ENCODE peak calls at places on chromosomes 5 and 9, in seven cellular contexts. K is stimulated activated effector memory CD8-positive, alpha-beta T cell treated with anti-CD3 and anti-CD28 coated beads, Interleukin-12 subunit alpha, Interleukin-12 subunit beta, amount 100 ng/mL, for 72 hours; S is adipocyte; W is activated CD4-positive, alpha-beta T cell treated with anti-CD3 and anti-CD28 coated beads for 24 hours; U is T-cell; X is fibroblast of lung; Q is stimulated activated CD4-positive, alpha-beta T cell treated with anti-CD3 and anti-CD28 coated beads, Interleukin-15, amount 100 ng/mL, for 1 hour. C is an unnamed sample.

GRCh38 chr9:136244116-136244775 is 1.4 kb downstream of the QSOX2 start:
- DNase-seq in W (peak), Q (no peak), X (no peak), K (peak), S (no peak), U (peak), C (no peak)

GRCh38 chr5:113204525-113205161 is 228.0 kb downstream of the DCP2 start:
- DNase-seq in Q (no peak), S (peak), U (no peak), X (peak), K (no peak), W (no peak), C (no peak)

GRCh38 chr5:102866315-102866693 is 111.2 kb downstream of the PAM start:
- DNase-seq in K (no peak), S (peak), Q (no peak), U (no peak), W (no peak), X (peak), C (no peak)

GRCh38 chr9:14277202-14277601 is 36.7 kb downstream of the NFIB start:
- DNase-seq in S (peak), K (no peak), X (peak), U (no peak), Q (no peak), W (no peak), C (no peak)

GRCh38 chr5:150148408-150148927 is 7.2 kb downstream of the PDGFRB start:
- DNase-seq in U (no peak), W (no peak), K (no peak), X (no peak), S (no peak), Q (no peak), C (no peak)

GRCh38 chr9:120904061-120904998 is 22.3 kb downstream of the TRAF1 start:
- DNase-seq in S (no peak), X (no peak), Q (no peak), W (no peak), K (no peak), U (peak), C (no peak)

GRCh38 chr5:5678909-5679308 is 256.4 kb downstream of the ICE1 start:
- DNase-seq in S (no peak), W (no peak), X (no peak), Q (no peak), K (no peak), U (no peak), C (no peak)

GRCh38 chr9:89755835-89756234 is 151.0 kb downstream of the GADD45G start:
- DNase-seq in X (peak), Q (no peak), K (no peak), S (no peak), W (no peak), U (no peak), C (no peak)

GRCh38 chr5:150065886-150066285 is 20.5 kb downstream of the CSF1R start:
- DNase-seq in U (no peak), Q (no peak), W (no peak), X (no peak), S (no peak), K (no peak), C (no peak)

GRCh38 chr5:161302557-161302956 is 244.0 kb downstream of the GABRB2 start:
- DNase-seq in Q (no peak), X (no peak), K (no peak), W (no peak), U (no peak), S (no peak), C (no peak)

GRCh38 chr5:146034127-146034526 is 71.2 kb downstream of the PLAC8L1 start:
- DNase-seq in S (no peak), W (no peak), Q (no peak), X (no peak), U (no peak), K (no peak), C (no peak)

GRCh38 chr9:124511891-124512805 is 4.9 kb upstream of the NR5A1 start:
- DNase-seq in Q (no peak), K (no peak), X (no peak), U (no peak), S (no peak), W (no peak), C (no peak)

GRCh38 chr5:33328842-33329241 is 111.9 kb upstream of the TARS1 start:
- DNase-seq in W (no peak), X (no peak), U (no peak), Q (no peak), S (no peak), K (no peak), C (no peak)

GRCh38 chr9:22010881-22011625 is 1.9 kb upstream of the CDKN2B start:
- DNase-seq in W (no peak), X (peak), Q (no peak), S (peak), K (no peak), U (no peak), C (no peak)

GRCh38 chr5:131302506-131302905 is 38.7 kb downstream of the CDC42SE2 start:
- DNase-seq in W (no peak), S (no peak), K (no peak), U (no peak), X (no peak), Q (no peak), C (no peak)

GRCh38 chr9:21995652-21996275 is 1.2 kb downstream of the CDKN2B-AS1 start:
- DNase-seq in U (no peak), W (no peak), X (peak), K (no peak), Q (no peak), S (peak), C (no peak)

C was measured in D721Med.